ENCODE peak calls at places on chromosomes 5 and 9, in five cellular contexts. K is SK-N-SH, F is fibroblast of pulmonary artery, X is colonic mucosa, W is HepG2. J is an unnamed sample.

GRCh38 chr5:72205431-72206009 is 98.2 kb downstream of the MAP1B start:
- DNase-seq in X (no peak), W (no peak), K (no peak), F (no peak), J (no peak)

GRCh38 chr5:124207118-124207517 is 539.3 kb downstream of the ZNF608 start:
- DNase-seq in W (no peak), K (no peak), F (no peak), X (no peak), J (peak)

GRCh38 chr5:149473441-149473840 is 77.8 kb downstream of the CSNK1A1 start:
- DNase-seq in X (no peak), F (no peak), W (no peak), K (no peak), J (no peak)

GRCh38 chr5:32713396-32714381 is 2.6 kb downstream of the NPR3 start:
- DNase-seq in K (peak), X (no peak), F (no peak), W (no peak), J (no peak)

GRCh38 chr9:26947736-26948135 is 694 bp upstream of the PLAA start:
- DNase-seq in F (no peak), W (no peak), X (no peak), K (no peak), J (no peak)

GRCh38 chr9:134569626-134570025 is 72.0 kb upstream of the COL5A1 start:
- DNase-seq in X (no peak), W (no peak), F (no peak), K (no peak), J (no peak)

GRCh38 chr5:96968074-96968473 is 32.2 kb downstream of the LNPEP start:
- DNase-seq in W (peak), F (peak), X (no peak), K (no peak), J (no peak)

GRCh38 chr9:69649566-69650260 is 22.5 kb downstream of the APBA1 start:
- DNase-seq in W (no peak), K (no peak), F (peak), X (no peak), J (no peak)

GRCh38 chr5:96293966-96294886 is 138.8 kb downstream of the PCSK1 start:
- DNase-seq in W (no peak), X (no peak), K (no peak), F (no peak), J (no peak)

GRCh38 chr5:107502711-107503110 is 168.0 kb downstream of the EFNA5 start:
- DNase-seq in F (no peak), X (no peak), K (peak), W (no peak), J (no peak)

GRCh38 chr9:99127372-99128132 is 22.6 kb downstream of the TGFBR1 start:
- DNase-seq in W (no peak), F (peak), K (no peak), X (no peak), J (no peak)

GRCh38 chr9:99133145-99133544 is 28.2 kb downstream of the TGFBR1 start:
- DNase-seq in F (no peak), W (no peak), K (no peak), X (no peak), J (no peak)

GRCh38 chr9:99128133-99128406 is 23.2 kb downstream of the TGFBR1 start:
- DNase-seq in W (no peak), F (no peak), K (no peak), X (no peak), J (no peak)

GRCh38 chr9:99129091-99129490 is 24.2 kb downstream of the TGFBR1 start:
- DNase-seq in X (no peak), F (no peak), W (no peak), K (no peak), J (no peak)

DNA sequence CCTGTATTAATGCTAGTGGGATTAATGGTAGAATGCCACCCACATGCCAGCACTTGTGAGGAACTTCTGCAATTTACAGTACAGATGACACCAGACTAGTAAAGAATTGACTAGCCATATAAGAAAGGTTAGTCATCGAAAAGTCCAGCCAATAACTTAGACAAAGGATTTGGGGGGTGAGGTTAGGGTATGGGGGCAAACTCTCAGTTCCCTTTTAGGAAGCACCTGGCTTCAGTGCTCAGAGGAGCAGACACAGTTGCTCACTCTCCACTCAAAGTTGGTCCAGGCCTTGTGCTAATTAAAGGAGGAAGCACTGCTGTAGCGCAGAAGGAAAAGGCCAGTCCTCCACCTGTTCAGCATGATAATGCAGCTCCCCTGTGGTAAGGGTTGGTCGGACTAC is 25.2 kb downstream of the TGFBR1 start:
- DNase-seq in W (no peak), K (no peak), X (no peak), F (no peak), J (no peak)
- H3K4me3 ChIP-seq in W (no peak), K (no peak), X (no peak), F (no peak), J (no peak)

GRCh38 chr9:34016149-34016548 is 32.5 kb downstream of the UBAP2 start:
- DNase-seq in K (no peak), W (no peak), F (no peak), X (no peak), J (no peak)

GRCh38 chr9:34010979-34011378 is 37.7 kb downstream of the UBAP2 start:
- DNase-seq in W (peak), X (no peak), K (peak), F (peak), J (no peak)
- TF ChIP-seq CTCF in W (no peak), X (no peak), K (peak), F (peak), J (peak)

DNA sequence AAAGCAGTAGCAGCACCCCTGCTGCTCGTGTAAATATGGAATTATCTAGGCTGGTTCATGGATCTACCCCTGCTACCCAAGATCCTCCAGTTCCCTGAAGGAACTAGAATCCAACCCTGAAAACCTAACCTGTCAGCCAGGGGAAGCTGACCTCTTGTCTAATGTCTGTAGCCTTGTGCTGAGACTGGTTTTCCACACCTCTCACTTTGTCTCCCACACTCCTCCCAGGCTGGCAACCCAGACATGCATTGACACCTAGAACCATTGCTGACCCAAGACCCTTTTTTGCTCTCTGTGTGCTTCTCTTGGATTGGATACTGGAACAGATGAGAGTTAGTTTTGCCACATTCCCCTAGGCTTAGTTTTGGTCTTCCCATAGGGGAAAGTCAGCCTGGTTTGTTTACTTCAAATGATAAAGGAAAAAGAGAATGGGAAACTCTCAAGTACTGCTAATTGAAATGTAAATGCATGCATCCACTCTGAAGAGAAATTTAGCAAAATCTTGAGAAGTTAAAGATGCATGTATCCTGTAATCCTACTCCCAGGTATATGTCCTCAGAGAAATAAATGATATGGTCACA is 36.6 kb upstream of the NR4A3 start:
- DNase-seq in X (no peak), F (no peak), W (no peak), K (no peak), J (no peak)
- H3K4me3 ChIP-seq in X (no peak), F (no peak), W (no peak), K (no peak), J (no peak)

GRCh38 chr9:72874344-72874743 is 78.5 kb downstream of the ALDH1A1 start:
- DNase-seq in W (no peak), K (no peak), F (no peak), X (no peak), J (no peak)

GRCh38 chr9:72873456-72873855 is 79.4 kb downstream of the ALDH1A1 start:
- DNase-seq in X (no peak), W (no peak), F (no peak), K (no peak), J (no peak)

GRCh38 chr9:72875221-72875620 is 77.6 kb downstream of the ALDH1A1 start:
- DNase-seq in F (no peak), X (no peak), W (no peak), K (no peak), J (no peak)

GRCh38 chr9:72872718-72873117 is 80.1 kb downstream of the ALDH1A1 start:
- DNase-seq in F (no peak), X (peak), K (no peak), W (no peak), J (no peak)

DNA sequence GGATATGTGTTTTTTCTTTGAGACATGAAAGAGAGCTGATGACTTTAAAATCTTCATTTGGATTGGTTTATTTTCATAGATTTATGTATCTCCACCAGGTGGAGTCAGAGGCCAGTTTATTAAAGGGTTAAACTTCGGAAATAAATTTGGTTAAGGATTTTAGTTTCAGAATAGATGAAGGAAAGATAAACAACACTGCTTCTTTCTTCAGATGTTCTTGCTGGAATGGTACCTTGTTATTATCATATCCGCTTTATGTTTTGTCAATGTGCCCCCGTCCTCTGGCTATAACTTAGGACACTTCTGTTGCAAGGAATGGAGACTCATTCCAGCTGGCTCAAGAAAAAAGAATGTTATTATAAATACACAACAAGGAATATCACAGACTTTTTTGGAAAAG is 81.2 kb downstream of the ALDH1A1 start:
- DNase-seq in K (no peak), X (no peak), F (peak), W (peak), J (no peak)
- TF ChIP-seq CTCF in K (peak), X (peak), F (peak), W (peak), J (peak)

GRCh38 chr5:73395274-73395673 is 53.3 kb downstream of the FOXD1 start:
- DNase-seq in K (no peak), F (no peak), X (no peak), W (no peak), J (no peak)
- H3K4me3 ChIP-seq in K (no peak), F (no peak), X (no peak), W (no peak), J (no peak)

GRCh38 chr5:31027726-31028125 is 165.8 kb upstream of the CDH6 start:
- DNase-seq in X (no peak), W (peak), K (no peak), F (no peak), J (no peak)

GRCh38 chr5:31033295-31033694 is 160.2 kb upstream of the CDH6 start:
- DNase-seq in K (no peak), F (peak), W (no peak), X (no peak), J (no peak)

GRCh38 chr5:31029925-31030324 is 163.6 kb upstream of the CDH6 start:
- DNase-seq in X (no peak), F (no peak), W (no peak), K (peak), J (no peak)
- TF ChIP-seq CTCF in X (no peak), F (no peak), W (peak), K (no peak), J (peak)

GRCh38 chr9:127458921-127459320 is 7.6 kb downstream of the LRSAM1 start:
- DNase-seq in K (no peak), F (no peak), X (no peak), W (no peak), J (no peak)

GRCh38 chr9:127452481-127453092 is 1.3 kb downstream of the LRSAM1 start:
- DNase-seq in X (peak), K (peak), W (peak), F (peak), J (peak)

GRCh38 chr9:127457191-127457878 is 6.0 kb downstream of the LRSAM1 start:
- DNase-seq in K (no peak), W (no peak), F (no peak), X (no peak), J (no peak)

GRCh38 chr9:127451681-127452480 is 571 bp downstream of the LRSAM1 start:
- DNase-seq in F (peak), X (peak), K (peak), W (no peak), J (no peak)

GRCh38 chr9:127455299-127455992 is 4.1 kb downstream of the LRSAM1 start:
- DNase-seq in K (no peak), X (peak), W (no peak), F (no peak), J (no peak)
- H3K4me3 ChIP-seq in K (no peak), X (no peak), W (no peak), F (no peak), J (no peak)

J was measured in LNCaP clone FGC.